ENCODE peak calls at places on chromosomes 16 and 17, in nine cellular contexts. H, B, R, S, X, I, Y, T and N are unnamed samples. For H3K27me3, the result is how much of the 10 kb centered on the place peaks cover.

GRCh38 chr16:57380671-57381462 is 8.6 kb downstream of the CX3CL1 start:
- DNase-seq in R (no peak), X (peak), I (no peak), H (no peak), Y (no peak), T (no peak), S (peak), B (no peak), N (no peak)

GRCh38 chr16:81105946-81106345 is 9.8 kb upstream of the GCSH start:
- DNase-seq in B (peak), T (no peak), H (no peak), X (no peak), Y (no peak), I (no peak), R (no peak), S (no peak), N (no peak)

GRCh38 chr17:70653850-70654249 is 484.5 kb downstream of the KCNJ2 start:
- DNase-seq in H (no peak), S (no peak), Y (no peak), T (no peak), X (no peak), R (no peak), B (no peak), I (no peak), N (no peak)

GRCh38 chr17:47291242-47291873 is 32.4 kb upstream of the EFCAB13 start:
- DNase-seq in B (peak), T (peak), Y (no peak), S (no peak), X (no peak), R (no peak), H (no peak), I (no peak), N (no peak)

GRCh38 chr17:73749337-73749807 is 105.1 kb upstream of the SDK2 start:
- DNase-seq in R (no peak), I (no peak), Y (no peak), T (no peak), S (no peak), H (no peak), X (no peak), B (no peak), N (no peak)

GRCh38 chr16:27430512-27430911 is 28.5 kb downstream of the IL21R start:
- DNase-seq in X (no peak), R (no peak), S (no peak), H (no peak), Y (no peak), B (no peak), T (no peak), I (no peak), N (no peak)

GRCh38 chr17:32813021-32813420 is 63.9 kb downstream of the MYO1D start:
- DNase-seq in T (no peak), H (no peak), Y (no peak), S (no peak), I (no peak), B (no peak), X (no peak), R (no peak), N (no peak)

GRCh38 chr17:55264273-55264639 is 504 bp upstream of the HLF start:
- DNase-seq in X (no peak), Y (peak), H (peak), R (no peak), B (no peak), I (no peak), S (no peak), T (no peak), N (no peak)

GRCh38 chr17:45013021-45013997 is 38.1 kb downstream of the DCAKD start:
- DNase-seq in T (no peak), B (no peak), X (peak), I (no peak), S (no peak), H (peak), R (no peak), Y (no peak), N (peak)

GRCh38 chr17:46916623-46917022 is 6.3 kb upstream of the GOSR2 start:
- DNase-seq in B (no peak), I (no peak), Y (no peak), H (no peak), T (no peak), X (no peak), R (no peak), S (no peak), N (no peak)

GRCh38 chr17:16406742-16407674 is 8.4 kb upstream of the TRPV2 start:
- DNase-seq in B (no peak), I (peak), H (peak), S (no peak), Y (peak), T (peak), X (peak), R (peak), N (peak)

GRCh38 chr17:77408284-77408683 is 267.5 kb downstream of the SEC14L1 start:
- DNase-seq in T (no peak), I (peak), X (no peak), R (no peak), B (no peak), Y (no peak), H (no peak), S (no peak), N (no peak)
- H3K27me3 ChIP-seq in T (under half), I (under half), X (under half), R (under half), B (under half), Y (under half), H (under half), S (under half), N (under half)

GRCh38 chr17:35129154-35129972 is 7.9 kb downstream of the FNDC8 start:
- DNase-seq in I (no peak), T (no peak), H (no peak), X (no peak), R (no peak), Y (no peak), S (no peak), B (no peak), N (no peak)

GRCh38 chr17:35130392-35130791 is 9.0 kb downstream of the FNDC8 start:
- DNase-seq in Y (no peak), I (no peak), B (no peak), S (no peak), H (no peak), X (no peak), R (no peak), T (no peak), N (no peak)

GRCh38 chr17:35129973-35130351 is 8.5 kb downstream of the FNDC8 start:
- DNase-seq in I (no peak), Y (no peak), R (no peak), B (no peak), T (no peak), S (no peak), H (no peak), X (no peak), N (no peak)

GRCh38 chr17:35132816-35133550 is 9.1 kb downstream of the NLE1 start:
- DNase-seq in B (no peak), T (no peak), Y (no peak), X (no peak), S (no peak), I (no peak), H (no peak), R (no peak), N (no peak)

DNA sequence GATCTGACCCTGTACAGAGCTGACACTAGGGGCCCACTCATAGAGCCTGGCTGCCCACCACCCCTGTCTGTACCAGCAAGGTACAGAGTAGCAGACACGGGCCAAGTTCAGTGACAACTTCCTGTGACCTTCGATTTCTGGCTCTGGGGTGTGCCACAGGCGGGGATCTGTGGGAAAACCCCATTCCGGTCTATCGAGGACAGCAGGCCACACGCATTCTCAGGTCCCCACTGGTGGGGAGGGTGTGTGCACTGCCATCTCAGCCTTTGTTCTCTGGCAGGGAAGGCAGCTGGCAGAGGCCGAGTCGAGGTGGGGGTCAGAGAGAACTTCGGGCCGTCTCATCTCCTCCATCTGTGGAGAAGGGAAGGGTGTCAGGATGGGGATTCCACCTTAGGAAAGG is 10.0 kb downstream of the NLE1 start:
- DNase-seq in T (no peak), Y (no peak), I (no peak), B (no peak), S (no peak), H (no peak), X (no peak), R (no peak), N (no peak)
- H3K4me3 ChIP-seq in T (no peak), Y (no peak), I (no peak), B (no peak), S (no peak), H (no peak), X (no peak), R (no peak), N (no peak)

DNA sequence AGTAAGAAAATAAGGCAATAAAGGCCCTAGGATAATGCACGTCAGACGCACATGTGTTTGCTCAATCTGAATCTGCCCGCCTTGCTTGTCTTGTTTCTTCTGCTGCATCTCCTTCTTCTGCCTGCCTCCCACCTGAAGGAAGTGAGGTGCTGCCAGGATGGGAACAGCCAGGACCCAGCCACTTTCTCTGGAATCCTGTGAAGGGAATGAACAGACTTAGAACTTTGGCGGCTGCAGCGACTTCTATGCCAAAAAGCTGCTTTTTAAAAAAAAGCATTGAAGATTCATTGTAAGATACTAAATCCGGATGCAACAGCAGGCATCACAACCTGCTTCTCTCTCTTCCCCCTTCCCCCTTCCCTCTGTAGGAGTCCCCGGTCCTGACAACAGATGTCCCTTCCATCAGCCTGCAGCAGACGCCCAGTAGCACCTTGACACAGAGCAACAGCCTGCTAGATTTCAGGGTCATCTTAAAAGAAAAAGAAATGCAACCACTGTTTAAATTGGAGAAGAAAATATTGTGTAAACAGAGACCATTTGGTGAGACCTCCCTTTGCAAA is 176.4 kb downstream of the HS3ST4 start:
- DNase-seq in H (no peak), I (no peak), Y (no peak), B (no peak), R (no peak), T (no peak), S (no peak), X (no peak), N (no peak)
- H3K27me3 ChIP-seq in H (under half), I (under half), Y (under half), B (under half), R (under half), T (under half), S (under half), X (under half), N (under half)

DNA sequence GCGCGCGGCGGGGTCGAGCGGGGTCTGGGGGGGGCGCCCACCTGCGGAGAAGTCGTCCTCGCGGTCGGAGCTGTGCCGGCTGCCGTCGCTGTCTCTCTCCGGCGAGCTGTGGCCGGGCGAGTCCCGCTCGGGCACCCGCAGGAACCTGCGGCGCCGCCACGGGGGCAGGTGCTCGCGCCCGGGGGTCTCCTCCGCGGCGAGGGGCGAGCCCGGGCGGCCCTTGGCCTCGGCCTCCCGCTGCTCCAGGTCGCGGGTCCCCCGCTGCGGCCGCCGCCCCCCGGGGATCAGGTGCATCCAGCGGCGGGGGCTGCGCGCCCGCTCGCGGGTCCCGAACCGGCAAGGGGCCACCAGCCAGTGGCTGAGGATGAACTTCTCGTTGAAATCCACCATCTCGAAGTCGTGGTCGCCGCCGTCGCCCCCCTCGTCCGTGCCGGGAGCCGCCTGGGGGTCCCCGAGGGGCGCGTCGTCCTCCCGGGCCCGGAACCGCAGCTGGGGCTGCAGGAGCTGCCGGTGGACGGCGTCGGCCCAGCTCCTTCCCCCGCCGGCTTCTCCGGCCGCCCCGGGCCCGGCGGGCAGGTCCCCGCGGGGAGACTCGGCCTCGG is 41.4 kb upstream of the BHLHA9 start:
- DNase-seq in I (no peak), B (no peak), R (no peak), H (peak), S (no peak), Y (peak), X (no peak), T (no peak), N (no peak)
- H3K4me3 ChIP-seq in I (peak), B (no peak), R (peak), H (peak), S (no peak), Y (no peak), X (no peak), T (no peak), N (peak)

DNA sequence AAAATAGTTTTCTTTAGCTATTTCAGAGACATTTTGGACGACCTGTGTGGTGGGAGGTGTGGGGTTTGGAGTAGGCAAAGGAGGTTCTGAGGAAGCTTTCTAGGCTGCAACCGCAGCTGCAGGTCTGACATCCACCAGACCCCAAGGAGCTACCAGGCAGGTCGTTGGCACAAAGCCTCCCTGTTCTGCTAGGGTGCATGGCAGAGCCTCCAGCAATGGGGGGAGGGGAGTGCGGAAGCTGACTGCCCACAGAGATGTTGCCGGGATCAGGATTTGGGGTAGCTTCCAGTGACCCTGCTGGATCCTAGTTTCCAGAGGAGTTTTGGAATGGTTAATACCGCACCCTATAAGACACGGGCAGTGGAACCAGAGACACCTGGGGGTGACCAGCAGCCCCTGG is 58.4 kb downstream of the RAP1GAP2 start:
- DNase-seq in Y (peak), H (no peak), B (no peak), I (peak), T (no peak), R (no peak), S (no peak), X (peak), N (no peak)
- H3K27me3 ChIP-seq in Y (under half), H (half or more), B (under half), I (under half), T (under half), R (under half), S (under half), X (under half), N (under half)